ENCODE peak calls at places on chromosome 1, in six cellular contexts. R is omental fat pad, K is AG10803, S is upper lobe of right lung, V is epithelial cell of proximal tubule, G is hepatocyte. P is an unnamed sample.

GRCh38 chr1:206925116-206925736 is 3.5 kb upstream of the FCMR start:
- DNase-seq in G (peak; percentile 47), V (no peak), R (no peak), K (no peak), S (peak; percentile 82), P (no peak)

GRCh38 chr1:85824066-85824835 is 116.0 kb upstream of the ZNHIT6 start:
- DNase-seq in R (no peak), G (peak; percentile 5), K (no peak), S (no peak), V (no peak), P (no peak)

GRCh38 chr1:210586785-210587184 is 258.1 kb downstream of the HHAT start:
- DNase-seq in V (no peak), K (peak; percentile 47), G (no peak), S (no peak), R (no peak), P (no peak)

GRCh38 chr1:198678301-198678836 is 39.5 kb downstream of the PTPRC start:
- DNase-seq in K (no peak), R (no peak), S (no peak), V (no peak), G (no peak), P (no peak)

GRCh38 chr1:226643167-226643566 is 94.6 kb downstream of the STUM start:
- DNase-seq in R (no peak), G (peak; percentile 64), K (no peak), V (no peak), S (peak; percentile 77), P (no peak)

GRCh38 chr1:160996195-160996594 is 24.8 kb downstream of the F11R start:
- DNase-seq in R (no peak), K (peak; percentile 40), S (no peak), V (peak; percentile 96), G (no peak), P (no peak)

GRCh38 chr1:170661646-170662411 is 2.1 kb upstream of the PRRX1 start:
- DNase-seq in R (no peak), V (no peak), K (peak; percentile 77), G (peak; percentile 48), S (no peak), P (no peak)

GRCh38 chr1:236800002-236800620 is 5.0 kb downstream of the MTR start:
- DNase-seq in R (no peak), K (no peak), G (no peak), S (no peak), V (no peak), P (no peak)

GRCh38 chr1:64856564-64856963 is 109.8 kb downstream of the JAK1 start:
- DNase-seq in S (peak; percentile 83), R (no peak), G (no peak), K (peak; percentile 4), V (no peak), P (no peak)

GRCh38 chr1:55143686-55144085 is 71.5 kb downstream of the USP24 start:
- DNase-seq in G (peak; percentile 20), S (no peak), V (no peak), K (no peak), R (no peak), P (no peak)

GRCh38 chr1:28104866-28105467 is 16.6 kb upstream of the EYA3 start:
- DNase-seq in V (no peak), K (peak; percentile 43), G (peak; percentile 80), S (no peak), R (no peak), P (peak; percentile 34)

GRCh38 chr1:200258447-200259375 is 151.1 kb downstream of the ZNF281 start:
- DNase-seq in S (no peak), G (no peak), R (no peak), K (peak; percentile 11), V (no peak), P (no peak)

GRCh38 chr1:1957533-1957961 is 38.5 kb upstream of the TMEM52 start:
- DNase-seq in V (no peak), K (no peak), S (no peak), G (no peak), R (no peak), P (no peak)

GRCh38 chr1:5885471-5886139 is 106.6 kb downstream of the NPHP4 start:
- DNase-seq in K (no peak), R (no peak), S (no peak), G (no peak), V (no peak), P (no peak)

GRCh38 chr1:6668503-6668902 is 33.1 kb downstream of the DNAJC11 start:
- DNase-seq in R (no peak), K (no peak), S (no peak), V (no peak), G (no peak), P (no peak)

GRCh38 chr1:82124987-82125638 is 324.4 kb downstream of the ADGRL2 start:
- DNase-seq in V (no peak), R (no peak), K (no peak), S (no peak), G (no peak), P (no peak)

GRCh38 chr1:20255666-20256065 is 35.0 kb upstream of the VWA5B1 start:
- DNase-seq in V (no peak), S (no peak), G (peak; percentile 87), R (no peak), K (peak; percentile 40), P (no peak)

GRCh38 chr1:245589827-245590421 is 435.1 kb downstream of the KIF26B start:
- DNase-seq in G (no peak), R (no peak), V (no peak), K (no peak), S (peak; percentile 46), P (no peak)

DNA sequence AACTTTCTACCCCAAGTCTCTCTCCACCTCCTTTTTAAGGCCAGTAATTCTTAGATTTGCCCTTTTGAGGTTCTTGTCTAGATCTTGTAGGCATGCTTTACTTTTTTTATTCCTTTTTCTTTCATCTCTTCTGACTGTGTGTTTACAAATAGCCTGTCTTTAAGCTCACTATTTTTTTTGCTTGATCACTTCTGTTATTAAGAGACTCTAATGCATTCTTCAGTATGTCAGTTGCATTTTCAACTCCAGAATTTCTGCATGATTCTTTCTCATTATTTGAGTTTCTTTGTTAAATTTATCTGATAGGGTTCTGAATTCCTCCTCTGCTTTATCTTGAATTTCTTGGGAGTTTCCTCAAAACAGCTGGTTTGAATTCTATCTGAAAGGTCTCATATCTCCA is 30.9 kb downstream of the XPR1 start:
- DNase-seq in K (no peak), V (no peak), G (no peak), R (no peak), S (no peak), P (no peak)
- TF ChIP-seq CTCF in K (no peak), V (no peak), G (no peak), R (no peak), S (no peak), P (no peak)

GRCh38 chr1:118717893-118718292 is 270.2 kb downstream of the TBX15 start:
- DNase-seq in V (peak; percentile 52), S (no peak), K (peak; percentile 0), G (no peak), R (no peak), P (no peak)

GRCh38 chr1:118711356-118711755 is 276.8 kb downstream of the TBX15 start:
- DNase-seq in V (no peak), S (no peak), G (no peak), R (no peak), K (no peak), P (no peak)

GRCh38 chr1:118716775-118717174 is 271.4 kb downstream of the TBX15 start:
- DNase-seq in S (no peak), G (peak; percentile 6), R (no peak), K (peak; percentile 4), V (no peak), P (no peak)
- TF ChIP-seq CTCF in S (no peak), G (peak; percentile 50), R (no peak), K (peak; percentile 29), V (peak; percentile 48), P (no peak)

DNA sequence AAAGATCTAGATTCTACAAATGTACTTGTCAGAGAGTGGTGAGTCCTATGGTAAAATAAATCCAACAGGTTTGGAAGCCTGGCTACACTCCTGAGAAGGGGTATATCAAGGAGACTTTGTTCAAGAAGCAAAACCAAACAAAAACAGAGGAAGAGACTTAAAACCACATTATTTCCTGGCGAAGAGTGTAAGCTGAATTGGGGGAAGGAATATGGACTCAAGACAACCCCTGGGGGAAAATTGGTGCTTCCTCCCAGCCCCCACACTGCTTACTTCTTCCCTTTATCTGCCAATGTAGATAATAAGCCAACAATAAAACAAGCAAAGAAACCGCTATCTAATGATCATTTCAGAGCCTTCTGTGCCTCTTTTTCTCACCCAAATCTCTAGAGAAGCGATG is 48.4 kb upstream of the ZBTB18 start:
- DNase-seq in R (no peak), S (no peak), G (no peak), K (no peak), V (no peak), P (no peak)
- TF ChIP-seq CTCF in R (no peak), S (no peak), G (no peak), K (no peak), V (no peak), P (no peak)

DNA sequence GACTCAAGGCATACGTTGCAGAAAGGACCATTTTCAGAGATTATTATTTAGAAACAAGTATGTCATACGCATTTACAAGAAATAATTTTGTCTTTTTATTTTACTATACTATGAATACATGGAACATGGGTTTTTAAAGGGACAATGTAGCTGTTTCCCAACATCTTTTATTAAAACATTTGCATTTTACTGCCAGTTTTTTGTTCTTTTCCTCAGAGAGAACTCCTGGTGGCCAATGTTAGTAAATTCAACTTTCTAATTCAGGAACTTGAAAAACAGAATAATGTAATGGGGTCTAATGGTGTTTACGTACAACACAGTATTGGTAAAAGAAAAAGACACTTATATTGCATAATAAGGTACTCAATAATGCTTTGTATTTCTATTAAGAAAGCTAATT is 14.9 kb downstream of the PRDM2 start:
- DNase-seq in G (no peak), S (no peak), V (no peak), R (no peak), K (peak; percentile 42), P (no peak)
- TF ChIP-seq CTCF in G (no peak), S (no peak), V (peak; percentile 25), R (no peak), K (peak; percentile 50), P (peak; percentile 67)

GRCh38 chr1:168365719-168366474 is 85.2 kb downstream of the TBX19 start:
- DNase-seq in K (no peak), V (no peak), S (no peak), R (no peak), G (peak; percentile 42), P (no peak)
- TF ChIP-seq CTCF in K (no peak), V (peak; percentile 48), S (no peak), R (no peak), G (peak; percentile 24), P (no peak)

GRCh38 chr1:110412576-110412975 is 5.1 kb upstream of the LAMTOR5 start:
- DNase-seq in K (peak; percentile 69), G (peak; percentile 89), S (peak; percentile 85), V (no peak), R (peak; percentile 39), P (peak; percentile 80)
- TF ChIP-seq CTCF in K (peak; percentile 90), G (peak; percentile 84), S (peak; percentile 79), V (peak; percentile 94), R (peak; percentile 43), P (peak; percentile 61)